ENCODE peak calls at places on chromosome 12, in six cellular contexts. O, A, V, Y, K and G are unnamed samples.

GRCh38 chr12:99043319-99043914 is 398.3 kb downstream of the APAF1 start:
- DNase-seq in A (peak; percentile 51), O (peak; percentile 45), K (peak; percentile 73), V (peak; percentile 28), Y (peak; percentile 56), G (peak; percentile 51)

GRCh38 chr12:1696800-1697199 is 5.9 kb downstream of the ADIPOR2 start:
- DNase-seq in O (peak; percentile 23), K (no peak), V (no peak), Y (no peak), A (no peak), G (no peak)

GRCh38 chr12:132275110-132275531 is 54.3 kb downstream of the GALNT9 start:
- DNase-seq in V (no peak), Y (peak; percentile 63), K (peak; percentile 64), A (peak; percentile 82), O (peak; percentile 16), G (peak; percentile 93)

GRCh38 chr12:28082101-28082500 is 108.2 kb upstream of the CCDC91 start:
- DNase-seq in A (no peak), O (no peak), V (no peak), Y (no peak), K (no peak), G (no peak)

GRCh38 chr12:92295523-92295922 is 149.9 kb upstream of the BTG1 start:
- DNase-seq in K (no peak), Y (no peak), V (no peak), A (no peak), O (no peak), G (no peak)

GRCh38 chr12:116053479-116054195 is 223.9 kb downstream of the MED13L start:
- DNase-seq in A (no peak), Y (no peak), O (peak; percentile 71), V (no peak), K (no peak), G (no peak)

GRCh38 chr12:110809149-110809548 is 37.6 kb upstream of the CCDC63 start:
- DNase-seq in V (no peak), A (no peak), Y (no peak), O (no peak), K (no peak), G (no peak)

GRCh38 chr12:110550981-110551380 is 32.1 kb downstream of the PPTC7 start:
- DNase-seq in V (no peak), Y (no peak), O (no peak), A (no peak), K (no peak), G (no peak)

GRCh38 chr12:72133497-72134055 is 138.6 kb upstream of the TRHDE start:
- DNase-seq in O (no peak), Y (no peak), A (no peak), V (no peak), K (no peak), G (no peak)

GRCh38 chr12:96258451-96258933 is 64.3 kb downstream of the ELK3 start:
- DNase-seq in O (no peak), A (no peak), V (no peak), Y (no peak), K (no peak), G (no peak)

GRCh38 chr12:94575024-94575423 is 75.3 kb downstream of the TMCC3 start:
- DNase-seq in Y (no peak), K (no peak), V (no peak), O (no peak), A (no peak), G (no peak)

DNA sequence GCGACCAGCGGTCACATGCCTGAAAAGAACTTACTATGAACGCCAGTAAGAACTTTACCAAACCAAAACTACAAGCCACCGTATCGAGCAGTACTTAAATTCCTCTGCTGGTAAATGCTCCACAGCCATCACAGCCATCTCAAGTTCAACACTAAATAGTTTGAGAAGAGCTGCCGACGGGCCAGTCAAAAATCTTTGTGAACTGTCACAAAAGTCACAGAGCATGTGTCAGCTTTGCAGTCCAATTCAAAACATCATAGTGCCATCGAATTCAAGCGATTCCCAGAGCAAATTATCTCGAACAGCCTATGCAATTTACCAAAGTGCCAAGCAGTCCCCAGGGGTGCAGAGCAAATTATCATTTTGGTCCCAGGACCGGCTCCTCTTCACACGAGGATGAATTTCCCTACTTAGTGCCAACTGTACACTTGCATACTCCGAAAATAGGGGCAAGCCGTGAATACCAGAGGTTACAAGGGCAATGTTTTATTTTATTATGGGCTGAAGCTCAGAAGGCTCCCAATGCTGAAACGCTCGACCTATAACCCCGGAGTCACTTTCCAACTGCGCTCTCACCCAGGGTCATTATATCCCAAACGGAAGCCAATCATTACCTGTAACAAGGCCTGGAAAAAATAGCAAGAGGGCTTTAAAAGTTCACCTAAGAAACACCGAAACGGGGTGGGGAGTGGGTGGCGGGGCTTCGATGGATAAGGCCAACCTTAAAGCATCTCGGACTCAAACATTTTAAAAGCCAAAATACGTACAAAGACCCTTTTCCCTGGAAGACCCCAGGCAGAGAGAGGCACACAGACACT is 1.1 kb downstream of the LRP6 start:
- DNase-seq in V (no peak), A (no peak), K (no peak), Y (no peak), O (no peak), G (no peak)
- TF ChIP-seq JUND in V (no peak), A (no peak), K (no peak), Y (no peak), O (no peak), G (no peak)

DNA sequence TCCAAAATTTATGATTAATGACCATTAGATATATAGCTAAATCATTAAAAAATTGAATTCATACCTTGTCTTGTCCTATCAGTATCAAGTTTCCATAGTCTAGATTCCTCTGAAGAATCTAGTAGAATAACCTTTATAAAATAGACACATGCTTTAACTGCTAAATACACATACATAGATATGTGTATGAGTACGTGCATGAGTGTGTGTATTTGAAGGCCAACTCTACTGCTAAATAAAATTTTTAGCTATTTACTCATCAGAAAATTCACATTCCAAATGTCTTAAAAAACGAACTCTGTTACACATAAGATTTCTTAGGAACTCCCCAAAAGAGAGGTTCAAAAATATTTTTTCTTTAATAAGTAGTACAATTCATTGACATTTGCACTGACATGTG is 233.0 kb downstream of the SSPN start:
- DNase-seq in K (no peak), O (no peak), A (no peak), V (no peak), Y (no peak), G (no peak)
- TF ChIP-seq JUND in K (no peak), O (no peak), A (no peak), V (no peak), Y (no peak), G (no peak)

GRCh38 chr12:13223176-13223806 is 26.8 kb downstream of the EMP1 start:
- DNase-seq in O (peak; percentile 55), Y (no peak), V (no peak), K (no peak), A (no peak), G (peak; percentile 5)
- TF ChIP-seq JUND in O (no peak), Y (no peak), V (no peak), K (no peak), A (no peak), G (no peak)

DNA sequence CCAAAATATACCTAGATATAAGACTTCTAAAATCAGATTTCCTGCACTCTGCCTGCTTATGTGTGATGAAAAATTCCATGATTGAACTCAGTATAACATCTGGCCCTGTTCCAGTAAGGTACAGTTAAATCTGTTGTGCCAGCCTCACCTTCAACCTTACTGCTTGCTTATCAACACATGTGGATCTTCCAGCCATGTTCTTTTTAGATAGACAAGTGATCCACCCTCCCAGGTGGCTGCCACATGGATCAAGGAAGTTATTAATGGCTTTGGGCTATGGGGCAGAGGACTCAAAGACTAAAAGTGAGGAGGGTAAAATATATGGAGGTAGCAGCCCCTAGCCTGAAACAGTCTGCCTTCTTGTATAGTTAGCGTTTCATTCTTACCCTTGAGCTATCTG is 25.3 kb upstream of the MAGOHB start:
- DNase-seq in Y (no peak), A (no peak), V (no peak), K (no peak), O (no peak), G (no peak)
- TF ChIP-seq JUND in Y (no peak), A (no peak), V (no peak), K (no peak), O (no peak), G (no peak)

GRCh38 chr12:56267443-56268071 is 815 bp downstream of the COQ10A start:
- DNase-seq in A (no peak), Y (peak; percentile 52), O (peak; percentile 44), K (no peak), V (no peak), G (no peak)
- TF ChIP-seq JUND in A (no peak), Y (no peak), O (no peak), K (no peak), V (no peak), G (no peak)

DNA sequence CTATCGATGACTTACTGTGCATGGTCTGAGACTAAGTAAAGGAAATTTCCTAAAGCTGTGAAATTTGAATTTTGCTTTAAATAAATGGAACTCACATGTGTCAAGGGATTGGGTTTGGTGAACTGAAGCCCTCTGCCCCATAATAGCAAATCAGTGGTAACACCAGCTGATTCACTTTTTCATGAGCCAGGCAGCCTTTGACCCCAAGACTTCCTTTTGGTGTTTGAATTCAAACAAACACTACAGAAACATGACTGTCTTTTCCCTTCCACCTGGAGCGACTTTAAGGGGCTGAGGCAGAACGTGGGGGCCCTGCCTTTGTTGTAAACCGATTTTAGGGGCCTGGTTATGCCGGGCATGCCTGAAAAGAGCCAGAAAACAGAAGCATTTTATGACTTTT is 28.8 kb downstream of the KCTD10 start:
- DNase-seq in A (no peak), O (no peak), V (no peak), Y (no peak), K (no peak), G (no peak)
- TF ChIP-seq JUND in A (no peak), O (no peak), V (no peak), Y (no peak), K (no peak), G (no peak)